ENCODE peak calls at places on chromosomes 13 and 19, in six cellular contexts. D, S, Q, U, Y and H are unnamed samples.

GRCh38 chr19:57708641-57709354 is at the start of gene ZNF154:
- DNase-seq in D (peak), S (no peak), Q (no peak), U (peak), Y (peak), H (no peak)

GRCh38 chr19:3194063-3194702 is 8.5 kb downstream of the NCLN start:
- DNase-seq in D (no peak), S (no peak), Q (no peak), U (no peak), Y (no peak), H (no peak)

GRCh38 chr19:964116-964520 is 20.0 kb upstream of the WDR18 start:
- DNase-seq in D (no peak), S (no peak), Q (no peak), U (no peak), Y (no peak), H (no peak)

GRCh38 chr19:16266586-16266942 is 58.1 kb upstream of the KLF2 start:
- DNase-seq in D (no peak), S (no peak), Q (no peak), U (no peak), Y (peak), H (no peak)

GRCh38 chr13:76692326-76692725 is 193.9 kb downstream of the KCTD12 start:
- DNase-seq in D (peak), S (no peak), Q (no peak), U (no peak), Y (no peak), H (no peak)

GRCh38 chr19:3506384-3507340 is 551 bp downstream of the FZR1 start:
- DNase-seq in D (peak), S (peak), Q (no peak), U (peak), Y (peak), H (peak)

GRCh38 chr13:64274481-64275217 is 2859.0 kb upstream of the PCDH20 start:
- DNase-seq in D (peak), S (no peak), Q (no peak), U (no peak), Y (no peak), H (no peak)

GRCh38 chr19:50005428-50005827 is 19.7 kb downstream of the VRK3 start:
- DNase-seq in D (no peak), S (no peak), Q (no peak), U (no peak), Y (no peak), H (no peak)

GRCh38 chr13:108957369-108958012 is 328.1 kb downstream of the MYO16 start:
- DNase-seq in D (no peak), S (no peak), Q (no peak), U (no peak), Y (no peak), H (no peak)

GRCh38 chr13:29805994-29806748 is 44.2 kb downstream of the UBL3 start:
- DNase-seq in D (no peak), S (no peak), Q (no peak), U (no peak), Y (no peak), H (no peak)

GRCh38 chr13:26880741-26881140 is 120.2 kb upstream of the GPR12 start:
- DNase-seq in D (no peak), S (peak), Q (no peak), U (no peak), Y (no peak), H (no peak)

GRCh38 chr13:109281823-109282239 is 504.6 kb downstream of the IRS2 start:
- DNase-seq in D (no peak), S (no peak), Q (no peak), U (no peak), Y (no peak), H (no peak)

GRCh38 chr13:49549289-49549688 is 36.1 kb downstream of the RCBTB1 start:
- DNase-seq in D (no peak), S (no peak), Q (no peak), U (no peak), Y (no peak), H (no peak)

GRCh38 chr13:24106429-24106828 is 54.1 kb upstream of the SPATA13 start:
- DNase-seq in D (no peak), S (no peak), Q (no peak), U (no peak), Y (no peak), H (no peak)

GRCh38 chr13:92602560-92602959 is 624.0 kb upstream of the GPC6 start:
- DNase-seq in D (no peak), S (peak), Q (no peak), U (no peak), Y (no peak), H (no peak)

GRCh38 chr19:51417107-51417806 is at the start of gene SIGLEC10:
- DNase-seq in D (no peak), S (no peak), Q (no peak), U (peak), Y (no peak), H (no peak)

GRCh38 chr19:18364826-18365528 is 21.0 kb upstream of the GDF15 start:
- DNase-seq in D (peak), S (peak), Q (peak), U (peak), Y (no peak), H (peak)

GRCh38 chr13:109576331-109576813 is 210.0 kb downstream of the IRS2 start:
- DNase-seq in D (no peak), S (peak), Q (no peak), U (no peak), Y (no peak), H (no peak)

GRCh38 chr19:435056-435706 is 25.7 kb downstream of the SHC2 start:
- DNase-seq in D (no peak), S (peak), Q (peak), U (no peak), Y (no peak), H (no peak)

GRCh38 chr19:3120611-3121231 is 15.1 kb upstream of the GNA15 start:
- DNase-seq in D (no peak), S (no peak), Q (no peak), U (peak), Y (no peak), H (no peak)

GRCh38 chr19:21143428-21143827 is 1.6 kb downstream of the ZNF431 start:
- DNase-seq in D (no peak), S (no peak), Q (no peak), U (no peak), Y (no peak), H (no peak)